ENCODE peak calls at places on chromosome 18, in nine cellular contexts. M, X, E, W, Y, C, O, K and D are unnamed samples.

GRCh38 chr18:13615432-13615861 is 110.9 kb downstream of the FAM210A start:
- DNase-seq in M (no peak), X (no peak), E (no peak), W (peak), Y (no peak), C (no peak), O (no peak), K (no peak), D (no peak)

GRCh38 chr18:54388203-54389142 is 30.8 kb downstream of the C18orf54 start:
- DNase-seq in M (peak), X (peak), E (no peak), W (peak), Y (peak), C (peak), O (peak), K (peak), D (no peak)

GRCh38 chr18:10051877-10052631 is 138.2 kb downstream of the VAPA start:
- DNase-seq in M (peak), X (peak), E (no peak), W (peak), Y (no peak), C (peak), O (no peak), K (peak), D (no peak)

GRCh38 chr18:55868909-55869308 is 280.9 kb upstream of the TCF4 start:
- DNase-seq in M (no peak), X (no peak), E (no peak), W (peak), Y (no peak), C (no peak), O (no peak), K (no peak), D (no peak)

GRCh38 chr18:76274470-76275289 is 220.4 kb downstream of the ZNF516 start:
- DNase-seq in M (no peak), X (peak), E (no peak), W (no peak), Y (peak), C (no peak), O (no peak), K (no peak), D (no peak)

GRCh38 chr18:55546873-55547704 is 40.9 kb downstream of the TCF4 start:
- DNase-seq in M (no peak), X (peak), E (no peak), W (peak), Y (no peak), C (peak), O (no peak), K (peak), D (no peak)

GRCh38 chr18:63336366-63337099 is 17.0 kb upstream of the BCL2 start:
- DNase-seq in M (no peak), X (no peak), E (no peak), W (peak), Y (no peak), C (peak), O (no peak), K (peak), D (no peak)

GRCh38 chr18:39946623-39947061 is 2008.4 kb upstream of the PIK3C3 start:
- DNase-seq in M (no peak), X (peak), E (peak), W (peak), Y (no peak), C (peak), O (no peak), K (peak), D (no peak)

GRCh38 chr18:79727211-79727610 is 47.6 kb downstream of the CTDP1 start:
- DNase-seq in M (no peak), X (no peak), E (no peak), W (no peak), Y (no peak), C (no peak), O (no peak), K (no peak), D (no peak)

GRCh38 chr18:79780547-79780946 is 17.2 kb upstream of the KCNG2 start:
- DNase-seq in M (peak), X (no peak), E (no peak), W (no peak), Y (no peak), C (no peak), O (no peak), K (no peak), D (peak)

GRCh38 chr18:11072632-11073031 is 76.7 kb downstream of the PIEZO2 start:
- DNase-seq in M (no peak), X (no peak), E (no peak), W (no peak), Y (no peak), C (no peak), O (no peak), K (no peak), D (no peak)

GRCh38 chr18:57811477-57812125 is 8.5 kb upstream of the ATP8B1 start:
- DNase-seq in M (no peak), X (peak), E (no peak), W (no peak), Y (no peak), C (no peak), O (no peak), K (no peak), D (no peak)

GRCh38 chr18:62152844-62153243 is 34.0 kb downstream of the PIGN start:
- DNase-seq in M (no peak), X (no peak), E (no peak), W (no peak), Y (no peak), C (no peak), O (no peak), K (no peak), D (no peak)

GRCh38 chr18:32317651-32318050 is 127.8 kb downstream of the MEP1B start:
- DNase-seq in M (no peak), X (no peak), E (no peak), W (peak), Y (no peak), C (peak), O (no peak), K (peak), D (no peak)

GRCh38 chr18:49893036-49893435 is 79.7 kb upstream of the ACAA2 start:
- DNase-seq in M (no peak), X (no peak), E (no peak), W (no peak), Y (no peak), C (no peak), O (no peak), K (no peak), D (no peak)

GRCh38 chr18:55764382-55764781 is 176.4 kb upstream of the TCF4 start:
- DNase-seq in M (no peak), X (peak), E (no peak), W (no peak), Y (no peak), C (no peak), O (no peak), K (no peak), D (no peak)

GRCh38 chr18:25423267-25423666 is 71.3 kb upstream of the ZNF521 start:
- DNase-seq in M (no peak), X (no peak), E (no peak), W (no peak), Y (no peak), C (no peak), O (no peak), K (no peak), D (no peak)

GRCh38 chr18:3184275-3184963 is 35.3 kb downstream of the MYOM1 start:
- DNase-seq in M (no peak), X (no peak), E (no peak), W (no peak), Y (no peak), C (no peak), O (no peak), K (no peak), D (no peak)
- TF ChIP-seq CTCF in M (no peak), X (no peak), E (no peak), W (no peak), Y (no peak), C (no peak), O (no peak), K (no peak), D (no peak)

GRCh38 chr18:47260924-47261701 is 9.7 kb upstream of the SKOR2 start:
- DNase-seq in M (no peak), X (no peak), E (no peak), W (no peak), Y (peak), C (no peak), O (no peak), K (no peak), D (no peak)
- TF ChIP-seq CTCF in M (no peak), X (no peak), E (no peak), W (peak), Y (peak), C (no peak), O (peak), K (peak), D (no peak)

DNA sequence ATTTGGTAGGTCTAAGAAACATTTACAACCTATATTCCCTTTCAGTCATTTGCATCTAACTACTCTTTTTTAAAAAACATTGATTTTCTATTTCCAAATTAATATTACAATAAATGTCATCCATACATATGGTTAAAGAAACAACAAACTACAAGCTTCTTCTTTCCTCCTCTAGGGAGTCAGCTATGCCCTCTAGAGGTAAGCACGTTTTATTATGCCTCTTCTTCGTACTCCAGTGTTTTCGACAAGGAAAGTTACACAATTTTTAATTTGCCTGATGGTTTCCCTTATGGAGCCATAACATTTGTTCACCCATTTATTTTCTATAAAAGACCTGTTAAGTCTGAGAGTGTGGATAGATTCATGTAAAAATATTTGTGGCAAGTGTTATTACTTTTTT is 183.4 kb upstream of the CDH7 start:
- DNase-seq in M (no peak), X (peak), E (no peak), W (no peak), Y (peak), C (no peak), O (no peak), K (no peak), D (no peak)
- TF ChIP-seq CTCF in M (no peak), X (peak), E (no peak), W (peak), Y (peak), C (no peak), O (no peak), K (no peak), D (no peak)

GRCh38 chr18:37734406-37734805 is 168.8 kb upstream of the CELF4 start:
- DNase-seq in M (no peak), X (no peak), E (no peak), W (no peak), Y (no peak), C (no peak), O (no peak), K (no peak), D (no peak)

DNA sequence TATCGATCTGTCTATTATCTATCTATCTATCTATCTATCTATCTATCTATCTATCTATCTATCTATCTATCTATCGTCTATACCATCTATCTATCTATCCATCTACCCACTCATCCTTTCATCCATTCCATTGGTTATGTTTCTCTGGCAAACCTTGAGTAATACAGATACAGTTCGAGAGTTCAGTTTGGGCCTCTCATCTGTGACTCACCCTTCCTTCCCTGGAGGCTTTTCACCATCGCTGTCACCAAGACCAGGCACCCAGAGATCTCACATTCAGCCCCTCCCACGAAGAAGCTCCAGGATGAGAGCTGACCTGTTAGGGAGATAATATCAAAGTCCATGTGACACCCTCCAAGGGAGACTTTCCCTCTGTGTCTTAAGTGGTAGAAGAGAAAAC is 164.1 kb upstream of the CELF4 start:
- DNase-seq in M (no peak), X (no peak), E (no peak), W (no peak), Y (no peak), C (no peak), O (no peak), K (no peak), D (no peak)
- TF ChIP-seq CTCF in M (no peak), X (no peak), E (no peak), W (no peak), Y (no peak), C (no peak), O (no peak), K (no peak), D (no peak)

GRCh38 chr18:60067426-60068210 is 167.8 kb downstream of the PMAIP1 start:
- DNase-seq in M (no peak), X (no peak), E (no peak), W (no peak), Y (peak), C (no peak), O (no peak), K (no peak), D (no peak)

GRCh38 chr18:60066576-60066975 is 166.8 kb downstream of the PMAIP1 start:
- DNase-seq in M (no peak), X (no peak), E (no peak), W (no peak), Y (no peak), C (no peak), O (no peak), K (no peak), D (no peak)

GRCh38 chr18:60070631-60071030 is 170.8 kb downstream of the PMAIP1 start:
- DNase-seq in M (no peak), X (no peak), E (no peak), W (no peak), Y (no peak), C (no peak), O (no peak), K (no peak), D (no peak)

GRCh38 chr18:60064271-60064670 is 164.5 kb downstream of the PMAIP1 start:
- DNase-seq in M (no peak), X (no peak), E (no peak), W (no peak), Y (no peak), C (no peak), O (no peak), K (no peak), D (no peak)

GRCh38 chr18:60069145-60069544 is 169.3 kb downstream of the PMAIP1 start:
- DNase-seq in M (no peak), X (no peak), E (no peak), W (no peak), Y (no peak), C (no peak), O (no peak), K (no peak), D (no peak)
- TF ChIP-seq CTCF in M (no peak), X (no peak), E (no peak), W (peak), Y (peak), C (peak), O (no peak), K (peak), D (no peak)